ENCODE peak calls at places on chromosomes 11 and 22, in seven cellular contexts. One of them, this sample, is unnamed.

GRCh38 chr11:112455791-112456190 is 195.1 kb upstream of the PLET1 start:
- DNase-seq in HepG2: no peak
- DNase-seq in A549: no peak
- DNase-seq in H1: no peak
- DNase-seq in K562: no peak
- DNase-seq in GM12878: no peak
- DNase-seq in IMR-90: peak
- DNase-seq in this sample: no peak

GRCh38 chr11:60985991-60986915 is 14.8 kb downstream of the CD6 start:
- DNase-seq in HepG2: no peak
- DNase-seq in GM12878: no peak
- DNase-seq in A549: peak
- DNase-seq in H1: no peak
- DNase-seq in IMR-90: peak
- DNase-seq in K562: no peak
- DNase-seq in this sample: no peak

GRCh38 chr22:26429458-26430238 is 588 bp downstream of the ASPHD2 start:
- DNase-seq in H1: no peak
- DNase-seq in IMR-90: no peak
- DNase-seq in A549: no peak
- DNase-seq in HepG2: no peak
- DNase-seq in K562: peak
- DNase-seq in GM12878: no peak
- DNase-seq in this sample: no peak

GRCh38 chr22:31083923-31084810 is 3.0 kb downstream of the SMTN start:
- DNase-seq in IMR-90: no peak
- DNase-seq in A549: no peak
- DNase-seq in K562: no peak
- DNase-seq in GM12878: no peak
- DNase-seq in H1: no peak
- DNase-seq in HepG2: no peak
- DNase-seq in this sample: no peak

GRCh38 chr11:116176484-116177005 is 596.2 kb downstream of the BUD13 start:
- DNase-seq in HepG2: no peak
- DNase-seq in IMR-90: no peak
- DNase-seq in K562: no peak
- DNase-seq in A549: no peak
- DNase-seq in H1: no peak
- DNase-seq in GM12878: no peak
- DNase-seq in this sample: no peak

GRCh38 chr11:47409440-47410403 is 1.3 kb downstream of the SLC39A13 start:
- DNase-seq in GM12878: no peak
- DNase-seq in K562: no peak
- DNase-seq in H1: no peak
- DNase-seq in HepG2: no peak
- DNase-seq in A549: no peak
- DNase-seq in IMR-90: no peak
- DNase-seq in this sample: no peak

GRCh38 chr22:30870451-30871345 is 97.9 kb downstream of the MORC2 start:
- DNase-seq in A549: no peak
- DNase-seq in HepG2: no peak
- DNase-seq in IMR-90: no peak
- DNase-seq in K562: peak
- DNase-seq in H1: no peak
- DNase-seq in GM12878: no peak
- DNase-seq in this sample: no peak

GRCh38 chr22:24155597-24156145 is 25.6 kb upstream of the SUSD2 start:
- DNase-seq in H1: no peak
- DNase-seq in A549: peak
- DNase-seq in K562: peak
- DNase-seq in IMR-90: peak
- DNase-seq in HepG2: peak
- DNase-seq in GM12878: no peak
- DNase-seq in this sample: no peak

GRCh38 chr11:124841765-124842700 is 23.2 kb upstream of the ROBO3 start:
- DNase-seq in A549: no peak
- DNase-seq in HepG2: no peak
- DNase-seq in K562: no peak
- DNase-seq in H1: no peak
- DNase-seq in IMR-90: no peak
- DNase-seq in GM12878: no peak
- DNase-seq in this sample: no peak

GRCh38 chr11:112697371-112697770 is 263.8 kb upstream of the NCAM1 start:
- DNase-seq in A549: no peak
- DNase-seq in IMR-90: no peak
- DNase-seq in HepG2: no peak
- DNase-seq in K562: no peak
- DNase-seq in H1: no peak
- DNase-seq in GM12878: no peak
- DNase-seq in this sample: no peak

GRCh38 chr22:45972091-45972867 is 4.7 kb downstream of the WNT7B start:
- DNase-seq in IMR-90: no peak
- DNase-seq in K562: no peak
- DNase-seq in HepG2: no peak
- DNase-seq in GM12878: no peak
- DNase-seq in A549: no peak
- DNase-seq in H1: no peak
- DNase-seq in this sample: no peak

GRCh38 chr11:69010964-69011623 is 2.0 kb downstream of the MRGPRF start:
- DNase-seq in GM12878: no peak
- DNase-seq in A549: peak
- DNase-seq in HepG2: no peak
- DNase-seq in H1: peak
- DNase-seq in IMR-90: peak
- DNase-seq in K562: peak
- DNase-seq in this sample: peak
- TF ChIP-seq CEBPB in GM12878: no peak
- TF ChIP-seq CEBPB in A549: no peak
- TF ChIP-seq CEBPB in HepG2: no peak
- TF ChIP-seq CEBPB in H1: no peak
- TF ChIP-seq CEBPB in IMR-90: no peak
- TF ChIP-seq CEBPB in K562: no peak
- TF ChIP-seq CEBPB in this sample: no peak

GRCh38 chr11:13105237-13105844 is 96.2 kb downstream of the RASSF10 start:
- DNase-seq in IMR-90: no peak
- DNase-seq in H1: no peak
- DNase-seq in K562: peak
- DNase-seq in A549: no peak
- DNase-seq in HepG2: no peak
- DNase-seq in GM12878: no peak
- DNase-seq in this sample: no peak
- TF ChIP-seq CEBPB in IMR-90: no peak
- TF ChIP-seq CEBPB in H1: no peak
- TF ChIP-seq CEBPB in K562: no peak
- TF ChIP-seq CEBPB in A549: no peak
- TF ChIP-seq CEBPB in HepG2: no peak
- TF ChIP-seq CEBPB in GM12878: no peak
- TF ChIP-seq CEBPB in this sample: no peak

GRCh38 chr11:70471254-70471653 is 72.9 kb downstream of the CTTN start:
- DNase-seq in GM12878: no peak
- DNase-seq in A549: peak
- DNase-seq in K562: peak
- DNase-seq in H1: peak
- DNase-seq in IMR-90: no peak
- DNase-seq in HepG2: no peak
- DNase-seq in this sample: peak
- TF ChIP-seq CEBPB in GM12878: no peak
- TF ChIP-seq CEBPB in A549: no peak
- TF ChIP-seq CEBPB in K562: no peak
- TF ChIP-seq CEBPB in H1: no peak
- TF ChIP-seq CEBPB in IMR-90: no peak
- TF ChIP-seq CEBPB in HepG2: no peak
- TF ChIP-seq CEBPB in this sample: no peak

DNA sequence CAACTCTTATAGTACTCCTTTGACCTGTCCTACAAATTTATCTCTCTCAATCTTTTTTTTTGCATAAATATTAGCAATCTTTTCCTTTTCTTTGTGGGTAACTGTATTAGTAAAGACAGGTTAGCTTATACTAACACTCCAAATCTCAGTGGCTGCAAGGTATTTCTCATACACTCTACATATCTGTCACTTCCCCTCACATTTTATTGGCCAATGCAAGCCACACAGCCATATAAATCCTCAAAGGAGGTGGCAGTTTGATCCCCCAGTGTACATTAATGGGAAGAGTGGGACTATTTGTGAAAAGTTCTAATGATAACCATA is 42.6 kb upstream of the EED start:
- DNase-seq in H1: no peak
- DNase-seq in HepG2: no peak
- DNase-seq in IMR-90: no peak
- DNase-seq in K562: no peak
- DNase-seq in GM12878: no peak
- DNase-seq in A549: no peak
- DNase-seq in this sample: no peak
- TF ChIP-seq CEBPB in H1: no peak
- TF ChIP-seq CEBPB in HepG2: no peak
- TF ChIP-seq CEBPB in IMR-90: no peak
- TF ChIP-seq CEBPB in K562: no peak
- TF ChIP-seq CEBPB in GM12878: no peak
- TF ChIP-seq CEBPB in A549: no peak
- TF ChIP-seq CEBPB in this sample: no peak

GRCh38 chr11:7449841-7450214 is 35.5 kb upstream of the OLFML1 start:
- DNase-seq in GM12878: no peak
- DNase-seq in A549: no peak
- DNase-seq in H1: no peak
- DNase-seq in K562: no peak
- DNase-seq in IMR-90: no peak
- DNase-seq in HepG2: no peak
- DNase-seq in this sample: no peak

GRCh38 chr11:7451520-7451919 is 33.8 kb upstream of the OLFML1 start:
- DNase-seq in GM12878: no peak
- DNase-seq in A549: no peak
- DNase-seq in HepG2: no peak
- DNase-seq in K562: no peak
- DNase-seq in IMR-90: no peak
- DNase-seq in H1: no peak
- DNase-seq in this sample: no peak

GRCh38 chr11:7450836-7451235 is 34.5 kb upstream of the OLFML1 start:
- DNase-seq in IMR-90: no peak
- DNase-seq in A549: no peak
- DNase-seq in GM12878: no peak
- DNase-seq in HepG2: no peak
- DNase-seq in H1: no peak
- DNase-seq in K562: no peak
- DNase-seq in this sample: no peak

GRCh38 chr11:7448126-7448525 is 37.2 kb upstream of the OLFML1 start:
- DNase-seq in GM12878: no peak
- DNase-seq in HepG2: no peak
- DNase-seq in A549: no peak
- DNase-seq in IMR-90: no peak
- DNase-seq in H1: no peak
- DNase-seq in K562: no peak
- DNase-seq in this sample: no peak

GRCh38 chr11:7449196-7449840 is 36.0 kb upstream of the OLFML1 start:
- DNase-seq in IMR-90: no peak
- DNase-seq in GM12878: no peak
- DNase-seq in H1: no peak
- DNase-seq in HepG2: no peak
- DNase-seq in K562: no peak
- DNase-seq in A549: no peak
- DNase-seq in this sample: no peak
- TF ChIP-seq CEBPB in IMR-90: no peak
- TF ChIP-seq CEBPB in GM12878: no peak
- TF ChIP-seq CEBPB in H1: no peak
- TF ChIP-seq CEBPB in HepG2: no peak
- TF ChIP-seq CEBPB in K562: no peak
- TF ChIP-seq CEBPB in A549: no peak
- TF ChIP-seq CEBPB in this sample: no peak

DNA sequence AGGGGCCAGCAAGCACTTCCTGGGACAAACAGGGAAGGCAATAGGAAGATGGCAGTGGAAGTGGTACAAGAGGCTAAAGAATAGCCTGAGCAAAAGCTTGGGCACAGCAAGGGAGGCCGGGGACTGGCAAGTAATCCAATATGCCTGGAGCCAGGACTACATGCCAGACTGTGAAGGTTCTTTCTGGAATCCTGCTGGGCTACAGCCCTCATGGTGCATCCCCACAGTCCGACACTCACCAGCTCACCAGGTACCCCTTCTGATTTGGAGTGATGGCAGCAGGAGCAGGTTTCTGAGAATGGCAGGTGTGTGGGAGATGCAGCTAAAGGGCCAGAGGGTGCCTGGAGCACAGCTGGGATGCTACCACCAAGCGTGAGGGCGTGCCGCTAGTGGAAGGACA is 32.2 kb upstream of the POGLUT3 start:
- DNase-seq in K562: no peak
- DNase-seq in GM12878: no peak
- DNase-seq in HepG2: no peak
- DNase-seq in A549: no peak
- DNase-seq in IMR-90: no peak
- DNase-seq in H1: no peak
- DNase-seq in this sample: no peak
- TF ChIP-seq CEBPB in K562: no peak
- TF ChIP-seq CEBPB in GM12878: no peak
- TF ChIP-seq CEBPB in HepG2: no peak
- TF ChIP-seq CEBPB in A549: no peak
- TF ChIP-seq CEBPB in IMR-90: no peak
- TF ChIP-seq CEBPB in H1: no peak
- TF ChIP-seq CEBPB in this sample: no peak

DNA sequence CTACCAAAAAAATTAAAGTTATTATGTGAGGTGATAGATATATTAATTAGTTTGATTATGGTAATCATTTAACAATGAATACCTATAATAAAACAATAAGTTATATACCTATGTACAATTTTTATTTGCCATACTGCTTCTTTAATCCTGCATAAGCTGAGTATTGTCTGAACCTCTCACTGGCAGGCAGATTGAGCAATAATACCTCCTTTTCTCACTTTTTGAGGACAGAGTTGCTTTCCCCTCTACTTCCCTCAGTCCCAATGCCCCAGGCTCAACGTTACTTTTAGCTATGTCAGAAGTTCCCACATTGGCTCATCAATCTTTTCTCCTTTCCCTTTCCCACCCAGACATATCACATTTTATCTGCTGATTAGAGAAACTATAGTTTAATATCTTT is 1.8 kb upstream of the OR51B6 start:
- DNase-seq in H1: no peak
- DNase-seq in IMR-90: no peak
- DNase-seq in GM12878: no peak
- DNase-seq in K562: no peak
- DNase-seq in HepG2: no peak
- DNase-seq in A549: no peak
- DNase-seq in this sample: no peak
- TF ChIP-seq CEBPB in H1: peak
- TF ChIP-seq CEBPB in IMR-90: peak
- TF ChIP-seq CEBPB in GM12878: no peak
- TF ChIP-seq CEBPB in K562: no peak
- TF ChIP-seq CEBPB in HepG2: peak
- TF ChIP-seq CEBPB in A549: no peak
- TF ChIP-seq CEBPB in this sample: no peak

This sample was measured in HCT116.